ENCODE peak calls at places on chromosomes 12 and 14, in five cellular contexts. L, F, O, H and K are unnamed samples. For H3K9me3, the result is how much of the 10 kb centered on the place peaks cover.

GRCh38 chr12:14058717-14059116 is 77.3 kb upstream of the GRIN2B start:
- DNase-seq in L (no peak), F (no peak), O (no peak), H (no peak), K (no peak)

GRCh38 chr12:99079811-99080210 is 434.7 kb downstream of the APAF1 start:
- DNase-seq in L (no peak), F (no peak), O (no peak), H (no peak), K (no peak)

GRCh38 chr14:84871734-84872133 is 658.2 kb upstream of the FLRT2 start:
- DNase-seq in L (no peak), F (no peak), O (no peak), H (no peak), K (no peak)

GRCh38 chr12:110686294-110686903 is 2.5 kb downstream of the HVCN1 start:
- DNase-seq in L (no peak), F (no peak), O (no peak), H (no peak), K (no peak)

GRCh38 chr12:79424109-79424721 is 266.5 kb downstream of the PAWR start:
- DNase-seq in L (peak), F (no peak), O (no peak), H (no peak), K (no peak)

GRCh38 chr12:6336859-6337744 is 4.8 kb downstream of the TNFRSF1A start:
- DNase-seq in L (no peak), F (no peak), O (no peak), H (no peak), K (peak)

GRCh38 chr14:73227812-73228781 is 9.2 kb upstream of the PAPLN start:
- DNase-seq in L (peak), F (no peak), O (no peak), H (peak), K (no peak)

GRCh38 chr12:78040111-78040510 is 209.4 kb downstream of the NAV3 start:
- DNase-seq in L (no peak), F (no peak), O (no peak), H (no peak), K (no peak)

GRCh38 chr14:93902619-93903307 is 24.4 kb upstream of the FAM181A start:
- DNase-seq in L (no peak), F (peak), O (no peak), H (no peak), K (no peak)

GRCh38 chr12:59408431-59408830 is 187.4 kb upstream of the SLC16A7 start:
- DNase-seq in L (peak), F (no peak), O (no peak), H (no peak), K (no peak)

GRCh38 chr14:75822522-75823288 is 159.1 kb downstream of the TGFB3 start:
- DNase-seq in L (peak), F (no peak), O (peak), H (no peak), K (no peak)

GRCh38 chr12:12821975-12822374 is 8.8 kb downstream of the DDX47 start:
- DNase-seq in L (no peak), F (no peak), O (no peak), H (no peak), K (no peak)

GRCh38 chr12:46212108-46212982 is 56.5 kb downstream of the SLC38A1 start:
- DNase-seq in L (no peak), F (no peak), O (no peak), H (no peak), K (no peak)

GRCh38 chr12:30823140-30823669 is 68.5 kb upstream of the CAPRIN2 start:
- DNase-seq in L (no peak), F (peak), O (no peak), H (peak), K (peak)

GRCh38 chr12:92557422-92557724 is 145.4 kb upstream of the PLEKHG7 start:
- DNase-seq in L (no peak), F (no peak), O (no peak), H (no peak), K (no peak)

GRCh38 chr12:49838973-49839633 is 3.8 kb downstream of the BCDIN3D start:
- DNase-seq in L (peak), F (no peak), O (peak), H (no peak), K (no peak)

GRCh38 chr12:57215668-57216013 is 953 bp upstream of the NXPH4 start:
- DNase-seq in L (peak), F (no peak), O (no peak), H (no peak), K (no peak)

GRCh38 chr12:55707841-55708694 is at the start of gene ITGA7:
- DNase-seq in L (no peak), F (peak), O (no peak), H (peak), K (peak)

GRCh38 chr12:98595152-98595988 is 1.9 kb downstream of the SLC25A3 start:
- DNase-seq in L (peak), F (no peak), O (no peak), H (no peak), K (no peak)

GRCh38 chr12:55009171-55009570 is 10.6 kb upstream of the NEUROD4 start:
- DNase-seq in L (no peak), F (no peak), O (no peak), H (no peak), K (no peak)

GRCh38 chr14:37254411-37254947 is 56.7 kb downstream of the MIPOL1 start:
- DNase-seq in L (no peak), F (no peak), O (no peak), H (no peak), K (no peak)

GRCh38 chr14:100022772-100023451 is 42.3 kb upstream of the EVL start:
- DNase-seq in L (peak), F (no peak), O (no peak), H (peak), K (no peak)

GRCh38 chr14:91127411-91127810 is 13.5 kb downstream of the DGLUCY start:
- DNase-seq in L (no peak), F (peak), O (no peak), H (no peak), K (peak)

GRCh38 chr12:46677749-46678148 is 148.0 kb downstream of the SLC38A4 start:
- DNase-seq in L (peak), F (no peak), O (no peak), H (no peak), K (no peak)

GRCh38 chr14:36070056-36071043 is 106.2 kb downstream of the PTCSC3 start:
- DNase-seq in L (peak), F (peak), O (peak), H (no peak), K (peak)

GRCh38 chr14:55976619-55977018 is 141.6 kb upstream of the PELI2 start:
- DNase-seq in L (no peak), F (no peak), O (no peak), H (no peak), K (no peak)

GRCh38 chr14:89509891-89510290 is 92.9 kb upstream of the FOXN3 start:
- DNase-seq in L (peak), F (no peak), O (no peak), H (no peak), K (no peak)

GRCh38 chr12:76890407-76891143 is 11.8 kb upstream of the CSRP2 start:
- DNase-seq in L (no peak), F (no peak), O (peak), H (no peak), K (no peak)

GRCh38 chr12:6092784-6093722 is 31.4 kb downstream of the VWF start:
- DNase-seq in L (peak), F (peak), O (peak), H (peak), K (peak)

GRCh38 chr14:55373784-55374725 is 37.6 kb downstream of the ATG14 start:
- DNase-seq in L (peak), F (no peak), O (peak), H (no peak), K (no peak)

GRCh38 chr14:34324363-34324795 is 137.7 kb downstream of the SPTSSA start:
- DNase-seq in L (peak), F (no peak), O (peak), H (no peak), K (no peak)

GRCh38 chr12:124751654-124752355 is 111.9 kb downstream of the SCARB1 start:
- DNase-seq in L (no peak), F (no peak), O (no peak), H (no peak), K (no peak)

GRCh38 chr14:102020058-102020971 is 55.9 kb downstream of the DYNC1H1 start:
- DNase-seq in L (peak), F (no peak), O (no peak), H (no peak), K (no peak)

GRCh38 chr14:79117561-79117960 is 947.4 kb downstream of the NRXN3 start:
- DNase-seq in L (no peak), F (no peak), O (no peak), H (no peak), K (no peak)

GRCh38 chr12:54447917-54448316 is 25.5 kb downstream of the GTSF1 start:
- DNase-seq in L (no peak), F (no peak), O (no peak), H (no peak), K (no peak)

GRCh38 chr12:8615206-8615605 is 2.5 kb upstream of the AICDA start:
- DNase-seq in L (no peak), F (no peak), O (no peak), H (no peak), K (no peak)

GRCh38 chr12:62683724-62684501 is 217.3 kb downstream of the MON2 start:
- DNase-seq in L (peak), F (no peak), O (no peak), H (peak), K (no peak)

GRCh38 chr12:18658829-18659228 is 79.0 kb downstream of the PLCZ1 start:
- DNase-seq in L (peak), F (no peak), O (no peak), H (no peak), K (no peak)

DNA sequence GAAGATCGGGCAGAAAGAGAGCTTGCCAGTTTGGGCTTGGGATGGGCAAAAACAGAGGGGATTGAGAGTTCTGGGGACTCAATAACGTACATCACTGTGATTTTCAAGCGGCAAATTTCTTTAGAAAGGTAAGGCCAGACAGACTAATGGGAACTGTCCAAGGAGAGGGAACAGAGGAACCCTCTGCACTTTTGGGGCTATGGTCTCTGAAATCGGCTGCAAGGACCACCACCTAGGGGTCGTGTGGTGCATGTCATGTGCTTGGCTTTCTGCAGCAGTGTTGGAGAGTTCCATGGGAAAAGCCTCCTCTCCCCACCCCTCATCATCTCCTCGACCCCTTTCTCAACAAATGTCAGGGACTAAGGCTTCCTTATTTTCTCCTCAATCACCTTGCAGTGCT is 79.6 kb downstream of the PPM1A start:
- DNase-seq in L (no peak), F (no peak), O (no peak), H (no peak), K (no peak)
- TF ChIP-seq CTCF in L (no peak), F (no peak), O (no peak), H (no peak), K (no peak)

DNA sequence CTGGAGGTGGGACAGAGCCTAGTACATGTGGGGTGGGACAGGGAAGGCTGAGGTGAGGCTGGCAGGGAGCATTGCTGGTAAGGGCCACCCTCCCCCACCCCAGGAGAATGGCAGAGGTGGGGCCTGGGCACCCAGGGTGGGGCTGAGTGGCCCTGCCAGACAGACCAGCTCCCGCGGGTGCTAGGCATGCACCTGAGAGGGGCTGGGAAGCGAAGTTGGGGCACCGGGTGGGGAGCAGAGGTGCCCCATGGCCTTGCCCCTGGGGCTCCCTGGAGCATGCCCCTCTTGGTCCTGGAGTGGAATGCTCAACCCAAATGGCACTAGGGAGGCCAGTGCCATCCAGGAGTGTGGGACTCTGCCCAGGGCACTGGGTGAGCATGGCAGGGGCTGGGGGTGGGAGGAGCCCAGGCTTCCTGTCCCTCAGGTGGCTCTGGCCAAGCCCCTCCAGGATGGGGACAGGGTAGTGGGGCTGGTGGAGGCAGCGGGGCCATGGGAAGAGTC is 1.3 kb downstream of the TNFAIP2 start:
- DNase-seq in L (no peak), F (no peak), O (no peak), H (no peak), K (no peak)
- TF ChIP-seq POLR2A in L (no peak), F (no peak), O (no peak), H (no peak), K (no peak)

DNA sequence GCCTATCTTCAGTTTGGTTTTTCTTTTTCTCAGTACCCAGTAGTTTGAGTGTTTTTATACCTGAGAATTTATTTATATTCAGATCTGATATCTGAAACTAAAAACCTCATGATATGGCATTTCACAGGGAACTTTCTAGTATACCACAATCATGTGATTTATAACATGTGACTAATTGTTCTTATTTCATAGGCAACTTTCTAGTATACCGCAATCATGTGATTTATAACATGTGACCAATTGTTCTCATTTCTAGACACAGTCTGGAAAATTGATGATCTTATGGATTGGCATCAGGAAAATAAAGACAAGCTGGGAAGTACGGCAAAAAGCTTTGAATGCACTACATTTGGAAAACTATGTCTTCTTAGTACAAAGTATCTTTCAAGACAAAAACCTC is 20.6 kb downstream of the ZNF268 start:
- DNase-seq in L (no peak), F (no peak), O (no peak), H (no peak), K (no peak)
- H3K9me3 ChIP-seq in L (under half), F (half or more), O (half or more), H (half or more), K (under half)

DNA sequence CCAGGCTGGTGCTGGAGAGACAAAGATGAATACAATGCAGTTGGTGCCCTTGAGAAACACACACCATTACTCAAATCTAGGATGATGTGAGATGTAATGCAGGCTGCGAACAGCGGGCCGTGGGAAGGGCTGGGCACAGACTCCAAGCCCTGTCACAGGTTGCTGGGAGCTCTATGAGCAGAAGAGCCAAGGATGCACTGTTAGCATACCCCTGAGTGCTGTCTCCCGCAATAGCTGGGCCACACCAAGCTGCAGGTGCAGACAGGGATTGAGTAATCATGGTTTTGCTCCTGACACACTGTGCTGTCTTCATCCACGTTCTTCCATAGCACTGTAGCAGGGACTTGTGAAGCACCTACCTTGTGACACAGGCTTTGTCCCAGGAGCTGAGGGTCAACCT is 247.6 kb upstream of the CRY1 start:
- DNase-seq in L (no peak), F (no peak), O (no peak), H (no peak), K (no peak)
- TF ChIP-seq CTCF in L (no peak), F (no peak), O (no peak), H (no peak), K (no peak)

GRCh38 chr14:23120405-23121251 is 1.6 kb upstream of the CEBPE start:
- DNase-seq in L (peak), F (peak), O (peak), H (peak), K (peak)
- TF ChIP-seq POLR2A in L (peak), F (no peak), O (no peak), H (peak), K (no peak)

GRCh38 chr12:121087467-121088207 is 45.0 kb upstream of the P2RX7 start:
- DNase-seq in L (no peak), F (no peak), O (no peak), H (no peak), K (no peak)
- H3K9me3 ChIP-seq in L (under half), F (under half), O (under half), H (under half), K (under half)